ENCODE peak calls at places on chromosomes 2 and 18, in four cellular contexts. V is adrenal gland, X is thyroid gland, N is psoas muscle. S is an unnamed sample. For H3K4me1, the result is how much of the 10 kb centered on the place peaks cover.

GRCh38 chr2:209762564-209762963 is 9.1 kb upstream of the UNC80 start:
- DNase-seq in V (no peak), X (no peak), N (no peak), S (no peak)

GRCh38 chr18:58150772-58151171 is 106.7 kb downstream of the NEDD4L start:
- DNase-seq in V (peak), X (no peak), N (no peak), S (no peak)

GRCh38 chr2:241986836-241987641 is 117.5 kb downstream of the RTP5 start:
- DNase-seq in V (peak), X (no peak), N (no peak), S (no peak)

GRCh38 chr2:66957198-66957597 is 439.9 kb upstream of the ETAA1 start:
- DNase-seq in V (no peak), X (no peak), N (no peak), S (no peak)

GRCh38 chr2:236021497-236022057 is 146.6 kb downstream of the GBX2 start:
- DNase-seq in V (no peak), X (no peak), N (no peak), S (no peak)

GRCh38 chr18:77065221-77065981 is 67.2 kb downstream of the MBP start:
- DNase-seq in V (peak), X (no peak), N (peak), S (no peak)

GRCh38 chr2:20411361-20411894 is 35.4 kb upstream of the RHOB start:
- DNase-seq in V (peak), X (peak), N (peak), S (peak)

GRCh38 chr2:128799284-128799552 is 480.6 kb upstream of the HS6ST1 start:
- DNase-seq in V (peak), X (no peak), N (no peak), S (no peak)

GRCh38 chr18:49023281-49023937 is 72.6 kb upstream of the SMAD7 start:
- DNase-seq in V (peak), X (no peak), N (peak), S (no peak)

GRCh38 chr2:15949551-15949950 is 9.2 kb downstream of the MYCN start:
- DNase-seq in V (no peak), X (no peak), N (no peak), S (no peak)

GRCh38 chr2:143717053-143717452 is 587.8 kb downstream of the ARHGAP15 start:
- DNase-seq in V (no peak), X (peak), N (no peak), S (no peak)
- H3K4me3 ChIP-seq in V (no peak), X (no peak), N (no peak), S (no peak)

DNA sequence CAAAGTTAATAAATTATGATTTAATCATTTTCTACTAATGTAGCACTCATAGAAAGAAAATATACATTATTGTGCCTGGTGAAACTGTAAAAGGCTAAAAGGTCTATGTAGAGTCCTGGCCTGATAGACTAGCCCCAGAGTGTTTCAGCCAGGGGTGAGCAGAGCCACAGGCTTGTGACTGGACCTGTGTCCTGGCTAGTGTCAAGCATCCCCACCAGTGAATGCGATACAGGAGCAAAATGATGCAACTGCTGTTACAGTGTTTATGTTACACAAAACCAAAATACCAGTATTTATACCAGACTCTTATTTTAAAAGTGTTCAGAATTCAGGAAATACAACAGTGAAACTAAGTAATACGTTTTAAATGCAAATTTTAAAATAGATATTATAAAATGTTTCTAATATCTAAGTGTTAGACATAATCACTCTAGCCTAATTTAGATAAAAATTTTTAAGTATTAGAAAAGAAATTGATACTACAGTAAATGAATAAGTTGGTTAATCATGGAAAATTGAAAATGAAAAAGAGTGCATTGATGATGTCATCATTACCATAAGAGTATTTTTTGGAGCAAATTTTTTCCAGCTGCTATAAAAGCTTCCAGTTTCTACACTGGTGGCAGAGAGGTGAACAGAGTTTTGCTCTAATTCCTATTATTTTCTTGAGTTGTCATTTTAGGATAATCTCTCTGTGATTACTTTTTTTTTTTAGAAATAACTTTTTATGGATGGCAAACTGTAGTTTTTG is 6.2 kb upstream of the TSPYL6 start:
- DNase-seq in V (no peak), X (no peak), N (no peak), S (no peak)
- H3K4me1 ChIP-seq in V (under half), X (under half), N (under half), S (under half)

GRCh38 chr2:2546046-2546445 is 215.0 kb upstream of the MYT1L start:
- DNase-seq in V (no peak), X (no peak), N (no peak), S (no peak)

GRCh38 chr2:2542316-2542715 is 211.2 kb upstream of the MYT1L start:
- DNase-seq in V (peak), X (no peak), N (no peak), S (no peak)

GRCh38 chr2:2542966-2543555 is 212.0 kb upstream of the MYT1L start:
- DNase-seq in V (no peak), X (peak), N (no peak), S (no peak)

GRCh38 chr2:2536416-2537056 is 205.5 kb upstream of the MYT1L start:
- DNase-seq in V (no peak), X (no peak), N (no peak), S (no peak)

GRCh38 chr2:2540406-2540805 is 209.3 kb upstream of the MYT1L start:
- DNase-seq in V (no peak), X (no peak), N (no peak), S (no peak)
- H3K27ac ChIP-seq in V (no peak), X (no peak), N (no peak), S (no peak)

DNA sequence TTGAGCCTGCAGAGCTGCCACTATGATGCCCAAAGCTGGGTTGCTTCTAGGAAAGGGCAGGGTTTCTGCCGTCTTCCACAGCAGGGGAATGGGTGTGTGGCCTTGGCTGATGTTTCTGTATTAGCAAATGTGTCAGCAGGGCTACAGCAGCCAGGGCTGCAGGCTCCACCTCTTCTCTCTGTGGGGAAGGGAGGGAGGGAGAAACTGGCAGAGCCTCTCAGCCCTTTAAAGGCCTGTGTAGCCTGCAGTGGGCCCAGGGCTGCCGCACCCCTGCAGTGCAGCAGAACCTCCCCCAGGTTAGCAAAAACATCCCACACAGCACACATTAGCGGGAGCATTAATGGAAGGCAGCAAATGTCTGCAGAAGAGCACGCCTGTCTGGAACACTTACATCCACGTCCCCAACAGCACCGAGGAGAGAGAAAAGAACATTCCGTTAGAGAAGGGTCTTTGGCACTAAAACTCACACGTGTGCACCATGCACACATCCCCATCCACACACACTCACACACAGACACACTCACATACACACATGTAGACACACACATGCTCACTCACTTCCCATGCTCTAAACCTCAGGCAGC is 23.9 kb downstream of the MRPL35 start:
- DNase-seq in V (peak), X (no peak), N (peak), S (no peak)
- H3K4me3 ChIP-seq in V (no peak), X (no peak), N (no peak), S (no peak)

GRCh38 chr2:119222213-119222612 is 1.4 kb upstream of the STEAP3 start:
- DNase-seq in V (no peak), X (no peak), N (no peak), S (no peak)
- H3K4me1 ChIP-seq in V (under half), X (under half), N (under half), S (under half)

DNA sequence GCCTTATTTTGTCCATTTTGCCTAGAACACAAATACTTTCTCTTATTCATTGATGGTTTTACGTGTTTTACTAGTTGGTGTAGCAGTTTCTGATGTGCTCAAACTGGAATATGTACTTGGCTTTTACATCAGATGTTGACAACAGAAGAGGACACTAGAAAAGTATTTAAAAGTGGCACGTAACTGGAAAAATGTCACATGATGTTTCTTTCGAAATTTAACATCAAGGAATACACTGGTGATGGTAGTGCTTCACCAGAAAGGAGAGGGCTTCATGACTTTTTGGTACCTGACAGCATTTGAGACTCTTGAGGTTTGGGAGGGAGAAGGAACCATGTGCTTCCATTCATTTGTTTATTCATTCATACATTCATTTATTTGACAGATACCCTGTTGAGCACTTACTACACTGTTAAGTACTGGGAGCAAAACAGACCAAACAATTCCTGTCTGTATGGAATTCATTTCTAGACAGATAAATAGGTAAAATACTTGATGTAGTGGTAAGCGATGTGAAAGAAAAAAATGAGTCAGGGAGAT is 1.5 kb downstream of the GIGYF2 start:
- DNase-seq in V (no peak), X (no peak), N (no peak), S (no peak)
- H3K27ac ChIP-seq in V (no peak), X (peak), N (peak), S (peak)

DNA sequence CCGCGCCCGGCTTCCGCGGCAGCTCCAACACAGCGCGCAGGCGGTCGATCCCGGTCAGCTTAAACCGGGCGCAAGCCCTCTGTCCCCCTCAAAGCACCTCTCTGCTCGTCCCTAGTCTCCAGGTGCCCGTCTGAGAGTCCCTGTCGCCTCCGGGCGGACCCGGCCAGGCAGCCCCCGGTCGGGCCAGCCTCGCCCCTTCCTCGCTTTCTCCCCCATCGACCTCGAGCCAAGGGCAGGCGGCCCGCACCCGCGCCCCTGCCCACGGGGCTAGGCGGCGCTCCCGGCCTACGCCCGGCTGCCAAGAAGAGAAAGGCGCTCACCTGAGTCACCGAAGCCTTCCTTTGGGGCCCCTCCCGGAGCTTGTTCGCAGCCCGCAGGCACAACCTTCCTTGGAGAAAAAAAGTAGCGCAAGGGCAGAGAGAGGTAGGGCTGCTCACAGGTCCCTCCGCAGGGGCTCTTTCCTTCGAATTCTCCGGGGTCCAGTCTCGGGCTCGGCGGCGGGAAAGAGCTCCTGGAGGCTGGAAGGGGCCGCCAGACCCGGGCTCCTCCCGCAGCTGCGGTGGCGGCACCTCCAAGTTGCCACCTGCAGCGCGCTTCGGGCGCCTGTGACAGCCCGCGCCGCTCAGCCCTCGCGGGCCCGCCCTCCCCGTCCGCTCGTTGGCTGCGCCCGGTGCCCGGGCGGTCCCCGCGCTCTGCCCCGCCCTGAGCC is 86.4 kb upstream of the EPB41L3 start:
- DNase-seq in V (peak), X (peak), N (peak), S (no peak)
- H3K4me3 ChIP-seq in V (peak), X (no peak), N (peak), S (no peak)

GRCh38 chr18:2970762-2971659 is 41.9 kb downstream of the LPIN2 start:
- DNase-seq in V (no peak), X (no peak), N (no peak), S (peak)
- H3K4me1 ChIP-seq in V (half or more), X (under half), N (under half), S (half or more)